ENCODE peak calls at places on chromosomes 6 and 20, in six cellular contexts. X is endothelial cell, L is transverse colon, S is Calu3, R is NB4, V is astrocyte of the cerebellum. B is an unnamed sample.

GRCh38 chr20:36709126-36709525 is 36.8 kb downstream of the NDRG3 start:
- DNase-seq in X (no peak), L (no peak), S (no peak), R (no peak), V (no peak), B (no peak)

GRCh38 chr6:154399097-154399496 is 42.5 kb upstream of the IPCEF1 start:
- DNase-seq in X (no peak), L (no peak), S (no peak), R (no peak), V (no peak), B (no peak)

GRCh38 chr6:139313784-139314545 is 22.2 kb upstream of the TXLNB start:
- DNase-seq in X (no peak), L (no peak), S (no peak), R (no peak), V (no peak), B (no peak)

GRCh38 chr6:79702701-79703100 is 71.6 kb downstream of the SH3BGRL2 start:
- DNase-seq in X (no peak), L (no peak), S (no peak), R (no peak), V (no peak), B (no peak)

GRCh38 chr6:104402572-104402971 is 457.1 kb downstream of the HACE1 start:
- DNase-seq in X (no peak), L (no peak), S (no peak), R (no peak), V (no peak), B (no peak)

GRCh38 chr20:59322813-59323469 is 22.5 kb downstream of the EDN3 start:
- DNase-seq in X (no peak), L (no peak), S (no peak), R (peak), V (no peak), B (no peak)

GRCh38 chr20:41234546-41234945 is 83.0 kb downstream of the ZHX3 start:
- DNase-seq in X (no peak), L (no peak), S (no peak), R (no peak), V (no peak), B (no peak)

GRCh38 chr20:1045860-1046418 is 43.8 kb upstream of the RSPO4 start:
- DNase-seq in X (no peak), L (no peak), S (no peak), R (no peak), V (no peak), B (no peak)

GRCh38 chr6:27617700-27618689 is 145.1 kb upstream of the ZNF184 start:
- DNase-seq in X (peak), L (no peak), S (peak), R (peak), V (no peak), B (no peak)

GRCh38 chr6:152293404-152293803 is 343.8 kb downstream of the SYNE1 start:
- DNase-seq in X (no peak), L (peak), S (no peak), R (no peak), V (no peak), B (no peak)

GRCh38 chr6:49565855-49566254 is 15.4 kb downstream of the C6orf141 start:
- DNase-seq in X (no peak), L (no peak), S (peak), R (no peak), V (no peak), B (no peak)

GRCh38 chr6:136030131-136030530 is 178.6 kb downstream of the PDE7B start:
- DNase-seq in X (no peak), L (no peak), S (no peak), R (no peak), V (no peak), B (no peak)

GRCh38 chr6:37694259-37694658 is 3.4 kb downstream of the MDGA1 start:
- DNase-seq in X (no peak), L (no peak), S (no peak), R (no peak), V (no peak), B (no peak)

GRCh38 chr6:36387440-36388303 is at the start of gene ETV7:
- DNase-seq in X (peak), L (peak), S (peak), R (peak), V (no peak), B (no peak)

GRCh38 chr20:53708129-53708968 is 114.7 kb upstream of the ZNF217 start:
- DNase-seq in X (no peak), L (no peak), S (no peak), R (peak), V (peak), B (no peak)

GRCh38 chr20:4102381-4102780 is 87.0 kb upstream of the RNF24 start:
- DNase-seq in X (no peak), L (no peak), S (no peak), R (no peak), V (no peak), B (no peak)

GRCh38 chr6:77173472-77174074 is 289.7 kb downstream of the HTR1B start:
- DNase-seq in X (no peak), L (no peak), S (no peak), R (peak), V (no peak), B (no peak)

GRCh38 chr6:106360410-106360988 is at the start of gene CRYBG1:
- DNase-seq in X (peak), L (peak), S (peak), R (peak), V (no peak), B (peak)

DNA sequence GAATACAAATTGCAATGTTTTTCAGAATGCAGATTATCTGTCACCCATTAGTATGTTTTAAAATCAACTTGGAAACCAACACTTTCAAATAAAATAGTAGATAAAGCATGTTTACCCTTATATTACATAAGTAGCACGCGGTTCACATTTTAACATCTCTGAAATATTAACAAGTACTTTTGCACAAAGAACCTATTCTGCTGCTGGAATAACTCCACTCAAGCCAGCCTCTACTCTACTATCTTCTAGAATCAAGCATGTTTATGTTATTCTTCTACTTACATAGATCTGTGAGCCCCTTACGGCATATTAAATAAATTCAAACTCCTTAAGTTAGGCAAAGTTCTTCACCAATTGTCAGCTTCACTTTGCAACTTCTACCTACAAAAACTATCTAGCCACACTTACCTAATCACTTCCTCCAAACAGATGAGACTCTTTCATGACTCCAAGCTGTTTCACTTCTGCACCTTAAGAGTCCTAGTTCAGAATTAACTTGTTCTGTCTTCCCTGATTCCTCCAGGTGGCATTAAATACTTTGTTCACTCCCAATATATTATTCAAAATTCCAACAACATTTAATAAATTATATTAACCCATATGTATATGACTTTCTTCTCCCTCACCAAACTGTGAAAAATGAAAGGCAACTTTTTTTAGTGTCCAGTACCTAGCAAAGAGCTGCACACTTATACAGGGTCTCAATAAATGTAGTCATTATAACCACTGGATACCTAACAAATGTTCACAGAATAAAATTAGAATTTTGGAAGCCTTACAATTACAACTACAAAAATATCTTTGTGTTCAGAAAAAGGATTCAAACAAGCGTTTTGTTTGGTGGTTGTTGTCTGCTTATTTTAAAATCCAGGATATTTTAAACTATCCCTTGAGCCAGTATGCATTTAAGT is 12.1 kb downstream of the CEP85L start:
- DNase-seq in X (no peak), L (no peak), S (no peak), R (peak), V (no peak), B (no peak)
- TF ChIP-seq CTCF in X (no peak), L (no peak), S (no peak), R (no peak), V (no peak), B (no peak)

GRCh38 chr20:47678130-47678453 is 107.2 kb downstream of the SULF2 start:
- DNase-seq in X (no peak), L (no peak), S (no peak), R (no peak), V (no peak), B (no peak)

GRCh38 chr20:47678536-47678935 is 106.7 kb downstream of the SULF2 start:
- DNase-seq in X (no peak), L (no peak), S (no peak), R (no peak), V (no peak), B (no peak)

GRCh38 chr20:47677314-47678129 is 107.8 kb downstream of the SULF2 start:
- DNase-seq in X (peak), L (peak), S (peak), R (peak), V (no peak), B (peak)

GRCh38 chr20:47680804-47681529 is 104.3 kb downstream of the SULF2 start:
- DNase-seq in X (no peak), L (no peak), S (no peak), R (no peak), V (no peak), B (no peak)

GRCh38 chr20:47679462-47679861 is 105.8 kb downstream of the SULF2 start:
- DNase-seq in X (no peak), L (no peak), S (no peak), R (no peak), V (no peak), B (no peak)
- TF ChIP-seq CTCF in X (no peak), L (no peak), S (no peak), R (no peak), V (no peak), B (no peak)

GRCh38 chr6:157162756-157163433 is 160.4 kb downstream of the TMEM242 start:
- DNase-seq in X (no peak), L (no peak), S (no peak), R (no peak), V (no peak), B (no peak)
- TF ChIP-seq CTCF in X (no peak), L (no peak), S (no peak), R (no peak), V (peak), B (no peak)

GRCh38 chr6:53044572-53044971 is 20.6 kb upstream of the FBXO9 start:
- DNase-seq in X (no peak), L (no peak), S (no peak), R (no peak), V (no peak), B (no peak)
- TF ChIP-seq CTCF in X (no peak), L (no peak), S (no peak), R (no peak), V (no peak), B (no peak)

DNA sequence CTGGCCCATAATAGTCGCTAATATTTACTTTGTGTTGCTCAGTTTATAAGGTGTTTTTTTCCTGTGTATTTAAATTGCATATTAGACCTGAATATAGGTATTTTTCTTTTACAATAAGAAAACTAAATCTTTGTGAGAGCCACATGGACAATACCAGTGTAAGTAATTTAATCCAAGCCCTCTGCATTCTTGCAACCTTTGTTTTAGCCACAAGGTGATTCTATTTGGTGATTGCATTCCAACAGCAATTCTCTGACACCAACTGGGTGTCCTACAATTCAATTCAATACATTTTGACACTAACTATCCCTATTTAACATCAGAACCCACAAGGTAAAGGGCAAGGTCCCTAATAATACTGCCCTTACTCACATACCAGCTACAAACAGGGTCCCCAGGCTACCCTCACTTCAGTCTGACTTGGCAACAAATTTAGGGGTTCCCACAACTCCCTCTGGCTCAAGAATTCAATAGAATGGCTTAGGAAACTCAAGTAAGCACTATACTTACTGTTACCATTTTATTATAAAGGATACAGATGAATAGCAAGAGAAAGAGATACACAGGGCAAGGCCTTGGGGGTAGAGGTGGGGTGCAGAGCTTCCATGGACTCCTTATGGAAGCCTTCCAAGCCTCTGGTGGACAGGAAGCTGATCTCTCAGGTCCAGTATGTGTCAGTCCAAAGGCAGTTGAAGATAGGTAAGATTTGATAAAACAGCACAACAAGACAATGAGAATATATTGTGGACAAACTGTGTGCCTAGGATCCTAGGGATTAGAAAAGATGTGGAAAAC is 169.3 kb downstream of the CD83 start:
- DNase-seq in X (no peak), L (no peak), S (no peak), R (no peak), V (no peak), B (no peak)
- TF ChIP-seq CTCF in X (no peak), L (no peak), S (no peak), R (no peak), V (no peak), B (no peak)

DNA sequence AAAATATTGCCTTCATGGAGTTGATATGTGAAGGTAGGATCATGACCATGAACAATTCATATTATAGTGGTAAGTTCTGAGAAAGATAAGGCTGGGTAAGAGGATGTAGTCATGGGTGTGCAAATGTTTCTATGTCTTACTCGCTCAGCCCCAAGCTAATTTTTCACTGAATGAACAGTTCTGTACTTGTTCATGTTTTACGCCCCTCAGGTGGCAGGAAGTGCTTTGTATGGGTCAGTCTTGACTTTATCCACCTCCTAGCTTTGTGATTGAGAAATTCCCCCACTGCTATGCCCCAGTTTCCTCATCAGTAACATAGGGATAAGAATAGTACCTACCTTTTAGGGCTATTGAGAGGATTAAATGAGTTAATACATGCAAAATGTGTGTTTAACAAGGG is 148.2 kb upstream of the KCNG1 start:
- DNase-seq in X (no peak), L (no peak), S (no peak), R (no peak), V (no peak), B (no peak)
- TF ChIP-seq CTCF in X (no peak), L (no peak), S (no peak), R (no peak), V (no peak), B (no peak)